ENCODE peak calls at places on chromosomes 12 and 14, in six cellular contexts. Y, P, J, D, I and F are unnamed samples.

GRCh38 chr12:52769354-52769753 is 7.8 kb downstream of the KRT76 start:
- DNase-seq in I (no peak), P (no peak), D (no peak), J (no peak), Y (no peak), F (no peak)

GRCh38 chr14:94048676-94049624 is 22.8 kb downstream of the OTUB2 start:
- DNase-seq in D (no peak), Y (no peak), P (no peak), I (no peak), J (peak), F (no peak)

GRCh38 chr12:132803883-132804282 is 24.8 kb downstream of the GOLGA3 start:
- DNase-seq in I (no peak), P (no peak), Y (no peak), J (no peak), D (no peak), F (no peak)

GRCh38 chr12:50825372-50825838 is 17.3 kb upstream of the TMPRSS12 start:
- DNase-seq in P (no peak), J (peak), D (peak), Y (no peak), I (no peak), F (no peak)

GRCh38 chr12:6827437-6827894 is 741 bp upstream of the P3H3 start:
- DNase-seq in Y (peak), J (peak), I (no peak), D (no peak), P (peak), F (peak)

GRCh38 chr14:91315844-91316267 is 71.4 kb upstream of the GPR68 start:
- DNase-seq in D (no peak), I (peak), Y (no peak), P (no peak), J (no peak), F (no peak)

GRCh38 chr14:51897791-51898190 is 37.4 kb downstream of the GNG2 start:
- DNase-seq in D (no peak), I (no peak), P (no peak), Y (no peak), J (no peak), F (no peak)

GRCh38 chr14:103149351-103149750 is 26.1 kb downstream of the TNFAIP2 start:
- DNase-seq in J (no peak), I (no peak), P (no peak), Y (no peak), D (no peak), F (no peak)

GRCh38 chr12:56014205-56014604 is 6.6 kb upstream of the IKZF4 start:
- DNase-seq in J (peak), Y (no peak), I (no peak), D (no peak), P (peak), F (no peak)